ENCODE peak calls at places on chromosomes 1 and 21, in nine cellular contexts. S is MM.1S, T is PC-3, M is keratinocyte, G is brain microvascular endothelial cell, V is tibial nerve, O is left ventricle myocardium inferior, N is endothelial cell of umbilical vein, I is fibroblast of mammary gland. H is an unnamed sample.

GRCh38 chr1:42368096-42368795 is 12.3 kb upstream of the RIMKLA start:
- DNase-seq in S (no peak), T (no peak), M (no peak), G (no peak), V (no peak), O (no peak), N (no peak), I (no peak), H (no peak)

GRCh38 chr1:41274827-41275519 is 32.9 kb upstream of the SCMH1 start:
- DNase-seq in S (no peak), T (no peak), M (no peak), G (no peak), V (no peak), O (no peak), N (no peak), I (peak; percentile 14), H (no peak)

GRCh38 chr1:10168912-10169514 is 41.4 kb upstream of the KIF1B start:
- DNase-seq in S (no peak), T (no peak), M (no peak), G (no peak), V (no peak), O (no peak), N (no peak), I (no peak), H (no peak)

GRCh38 chr1:74463301-74463988 is 49.0 kb downstream of the LRRC53 start:
- DNase-seq in S (no peak), T (peak; percentile 49), M (no peak), G (no peak), V (no peak), O (no peak), N (no peak), I (peak; percentile 73), H (peak; percentile 64)

GRCh38 chr1:83967336-83967735 is 31.6 kb downstream of the TTLL7 start:
- DNase-seq in S (no peak), T (no peak), M (no peak), G (no peak), V (no peak), O (no peak), N (no peak), I (peak; percentile 18), H (no peak)

GRCh38 chr1:112267929-112268328 is 128.1 kb upstream of the CTTNBP2NL start:
- DNase-seq in S (no peak), T (no peak), M (no peak), G (no peak), V (no peak), O (peak; percentile 73), N (no peak), I (no peak), H (no peak)

GRCh38 chr1:227898502-227899140 is 49.1 kb downstream of the WNT9A start:
- DNase-seq in S (no peak), T (no peak), M (no peak), G (no peak), V (no peak), O (no peak), N (no peak), I (no peak), H (no peak)

GRCh38 chr21:45592208-45592619 is 50.0 kb upstream of the SLC19A1 start:
- DNase-seq in S (peak; percentile 70), T (no peak), M (no peak), G (no peak), V (no peak), O (no peak), N (no peak), I (no peak), H (no peak)

GRCh38 chr1:197618065-197618464 is 157.2 kb downstream of the DENND1B start:
- DNase-seq in S (no peak), T (no peak), M (no peak), G (peak; percentile 2), V (no peak), O (no peak), N (peak; percentile 4), I (peak; percentile 50), H (no peak)

GRCh38 chr21:34743831-34744230 is 75.0 kb downstream of the CLIC6 start:
- DNase-seq in S (no peak), T (peak; percentile 98), M (peak; percentile 33), G (peak; percentile 18), V (peak; percentile 78), O (no peak), N (no peak), I (peak; percentile 96), H (no peak)

GRCh38 chr21:37087188-37087587 is 14.1 kb downstream of the TTC3 start:
- DNase-seq in S (no peak), T (peak; percentile 78), M (no peak), G (peak; percentile 47), V (peak; percentile 42), O (no peak), N (peak; percentile 31), I (peak; percentile 85), H (peak; percentile 43)

GRCh38 chr1:115077984-115078330 is 11.3 kb downstream of the TSPAN2 start:
- DNase-seq in S (no peak), T (no peak), M (no peak), G (no peak), V (no peak), O (no peak), N (no peak), I (no peak), H (no peak)

GRCh38 chr1:204419064-204419403 is 7.4 kb upstream of the PPP1R15B start:
- DNase-seq in S (no peak), T (peak; percentile 79), M (no peak), G (no peak), V (no peak), O (no peak), N (peak; percentile 46), I (no peak), H (no peak)

DNA sequence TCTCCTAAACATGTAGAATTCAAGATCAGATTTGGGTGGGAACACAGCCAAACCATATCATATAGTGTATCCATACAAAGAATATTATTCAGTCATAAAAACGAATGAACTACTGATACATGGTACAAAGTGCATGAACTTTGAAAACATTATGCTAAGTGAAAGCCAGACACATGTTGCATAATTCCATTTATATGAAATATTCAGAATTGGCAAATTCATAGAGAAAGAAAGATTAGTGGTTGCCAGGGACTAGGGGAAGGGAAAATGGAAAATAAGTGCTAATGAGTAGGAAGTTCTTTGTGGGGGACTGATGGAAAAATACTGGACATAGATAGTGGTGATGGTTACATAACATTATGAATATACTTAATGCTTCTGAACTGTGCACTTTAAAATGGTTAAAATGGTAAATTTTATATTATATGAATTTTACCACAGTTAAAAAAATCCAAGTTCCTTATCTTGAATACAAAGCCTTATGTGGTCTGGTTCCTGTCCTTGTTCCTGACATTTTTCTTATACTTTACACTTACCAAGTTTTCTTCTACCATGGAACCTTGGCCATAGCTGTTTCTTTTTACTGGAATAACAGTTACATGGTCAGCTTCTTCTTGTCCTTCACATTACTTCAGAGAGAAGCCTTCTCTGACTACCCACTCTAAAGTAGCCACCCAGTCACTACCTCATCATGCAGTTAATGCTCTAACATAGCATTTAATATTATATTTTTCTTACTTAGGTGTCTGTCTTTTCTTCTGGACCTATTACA is 64.0 kb downstream of the CCDC18 start:
- DNase-seq in S (no peak), T (no peak), M (no peak), G (no peak), V (no peak), O (no peak), N (no peak), I (no peak), H (no peak)
- H3K4me3 ChIP-seq in S (no peak overlapping the region), T (no peak overlapping the region), M (no peak overlapping the region), G (no peak overlapping the region), V (no peak overlapping the region), O (no peak overlapping the region), N (no peak overlapping the region), I (no peak overlapping the region), H (no peak overlapping the region)

GRCh38 chr1:231163831-231164427 is 2.1 kb downstream of the TRIM67 start:
- DNase-seq in S (no peak), T (no peak), M (no peak), G (no peak), V (no peak), O (no peak), N (no peak), I (no peak), H (no peak)

GRCh38 chr1:231162970-231163830 is 1.3 kb downstream of the TRIM67 start:
- DNase-seq in S (no peak), T (no peak), M (no peak), G (no peak), V (no peak), O (no peak), N (no peak), I (no peak), H (no peak)

GRCh38 chr1:231160851-231161710 is 777 bp upstream of the TRIM67 start:
- DNase-seq in S (no peak), T (no peak), M (no peak), G (no peak), V (no peak), O (no peak), N (no peak), I (no peak), H (no peak)

GRCh38 chr1:231161711-231162299 is at the start of gene TRIM67:
- DNase-seq in S (no peak), T (no peak), M (no peak), G (no peak), V (no peak), O (no peak), N (peak; percentile 21), I (no peak), H (no peak)

GRCh38 chr1:231162300-231162969 is 577 bp downstream of the TRIM67 start:
- DNase-seq in S (peak; percentile 35), T (no peak), M (no peak), G (peak; percentile 28), V (no peak), O (no peak), N (peak; percentile 34), I (peak; percentile 12), H (no peak)
- TF ChIP-seq CTCF in S (no peak), T (no peak), M (no peak), G (no peak), V (no peak), O (no peak), N (no peak), I (no peak), H (no peak)

GRCh38 chr21:43287974-43288755 is 119.4 kb downstream of the CRYAA start:
- DNase-seq in S (no peak), T (peak; percentile 78), M (no peak), G (peak; percentile 7), V (no peak), O (no peak), N (no peak), I (no peak), H (peak; percentile 13)
- H3K4me3 ChIP-seq in S (no peak overlapping the region), T (peak overlapping the region; percentile 39), M (no peak overlapping the region), G (no peak overlapping the region), V (no peak overlapping the region), O (no peak overlapping the region), N (no peak overlapping the region), I (no peak overlapping the region), H (no peak overlapping the region)

GRCh38 chr1:176878750-176879536 is 285.6 kb downstream of the ASTN1 start:
- DNase-seq in S (no peak), T (no peak), M (no peak), G (no peak), V (no peak), O (no peak), N (no peak), I (no peak), H (no peak)
- TF ChIP-seq CTCF in S (peak; percentile 23), T (peak; percentile 38), M (no peak), G (no peak), V (no peak), O (peak; percentile 17), N (no peak), I (no peak), H (peak; percentile 24)

DNA sequence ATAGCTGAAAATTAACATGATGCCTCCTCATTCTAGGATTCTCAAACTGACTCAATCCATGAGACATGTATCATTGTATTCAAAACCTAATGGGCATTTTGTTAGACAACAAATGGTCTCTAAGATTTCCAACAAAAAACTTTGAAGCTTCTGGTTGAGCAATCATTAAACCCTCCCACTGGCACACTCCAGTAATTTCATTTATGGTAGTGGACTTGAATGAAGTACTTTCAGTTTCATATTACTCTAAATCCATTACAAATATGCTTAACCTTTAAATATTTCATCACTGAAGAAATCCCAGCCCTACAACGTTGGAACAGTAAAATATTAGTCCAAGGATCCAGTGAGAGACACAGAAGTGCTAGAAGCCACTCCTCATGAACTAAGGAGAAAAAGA is 43.5 kb downstream of the GBP6 start:
- DNase-seq in S (peak; percentile 54), T (no peak), M (no peak), G (no peak), V (no peak), O (no peak), N (no peak), I (peak; percentile 49), H (no peak)
- H3K4me3 ChIP-seq in S (peak overlapping the region; percentile 22), T (no peak overlapping the region), M (no peak overlapping the region), G (no peak overlapping the region), V (peak overlapping the region; percentile 8), O (peak overlapping the region; percentile 63), N (no peak overlapping the region), I (no peak overlapping the region), H (no peak overlapping the region)